ENCODE peak calls at places on chromosomes 11 and 22, in six cellular contexts. M is globus pallidus; N is COR-L47; C is stimulated activated CD4-positive, alpha-beta T cell treated with anti-CD3 and anti-CD28 coated beads, Interleukin-1b, Interleukin-23, amount 100 ng/mL, for 48 hours; Q is stomach; A is fibroblast of villous mesenchyme. H is an unnamed sample.

GRCh38 chr11:128653828-128654231 is 40.0 kb upstream of the FLI1 start:
- DNase-seq in A (no peak), M (peak), Q (peak), N (no peak), C (no peak), H (peak)

GRCh38 chr11:115963170-115963569 is 459.0 kb upstream of the CADM1 start:
- DNase-seq in Q (no peak), C (no peak), A (no peak), N (no peak), M (no peak), H (peak)

GRCh38 chr11:94526645-94527438 is 14.6 kb downstream of the C11orf97 start:
- DNase-seq in Q (no peak), M (no peak), C (no peak), A (no peak), N (no peak), H (no peak)

GRCh38 chr11:113778111-113778910 is 1.3 kb upstream of the CLDN25 start:
- DNase-seq in N (peak), M (peak), Q (peak), A (peak), C (no peak), H (peak)

GRCh38 chr22:18994780-18995711 is 59.0 kb upstream of the PRODH start:
- DNase-seq in A (no peak), N (no peak), M (no peak), C (no peak), Q (no peak), H (no peak)

GRCh38 chr11:17405232-17406005 is 17.0 kb upstream of the KCNJ11 start:
- DNase-seq in A (peak), N (peak), Q (peak), M (peak), C (no peak), H (peak)

GRCh38 chr11:83363280-83363679 is 77.1 kb upstream of the CCDC90B start:
- DNase-seq in Q (no peak), C (no peak), N (no peak), M (no peak), A (no peak), H (no peak)

GRCh38 chr22:46661221-46661851 is 41.1 kb downstream of the GRAMD4 start:
- DNase-seq in M (no peak), N (peak), Q (no peak), C (peak), A (peak), H (peak)

GRCh38 chr11:86511086-86511551 is 136.4 kb downstream of the CCDC81 start:
- DNase-seq in N (no peak), Q (no peak), A (peak), M (no peak), C (no peak), H (no peak)

GRCh38 chr22:17132112-17132511 is 11.0 kb upstream of the TMEM121B start:
- DNase-seq in M (no peak), Q (no peak), C (no peak), A (no peak), N (no peak), H (no peak)

GRCh38 chr22:40256501-40256900 is 78.8 kb downstream of the TNRC6B start:
- DNase-seq in N (no peak), Q (no peak), A (peak), M (no peak), C (no peak), H (no peak)

GRCh38 chr22:17754233-17754925 is 19.9 kb downstream of the BID start:
- DNase-seq in M (no peak), A (no peak), N (no peak), Q (no peak), C (peak), H (no peak)

GRCh38 chr22:49092751-49093150 is 734.9 kb downstream of the BRD1 start:
- DNase-seq in Q (no peak), A (no peak), C (no peak), M (no peak), N (no peak), H (no peak)

GRCh38 chr11:35317253-35317652 is 102.1 kb downstream of the SLC1A2 start:
- DNase-seq in Q (no peak), N (no peak), C (no peak), M (no peak), A (no peak), H (no peak)

GRCh38 chr11:117950999-117951961 is 22.1 kb upstream of the TMPRSS13 start:
- DNase-seq in M (no peak), Q (no peak), C (peak), N (no peak), A (no peak), H (peak)

GRCh38 chr11:61959678-61960077 is 7.8 kb downstream of the FTH1 start:
- DNase-seq in M (no peak), A (no peak), Q (no peak), N (no peak), C (no peak), H (no peak)

GRCh38 chr11:93484716-93485115 is 58.5 kb downstream of the SMCO4 start:
- DNase-seq in Q (no peak), A (peak), C (no peak), N (no peak), M (no peak), H (no peak)

GRCh38 chr22:31839986-31840385 is 86.2 kb downstream of the DEPDC5 start:
- DNase-seq in N (no peak), C (no peak), Q (no peak), A (no peak), M (no peak), H (no peak)

GRCh38 chr11:76910620-76911414 is 50.1 kb downstream of the ACER3 start:
- DNase-seq in N (no peak), C (no peak), M (no peak), A (peak), Q (no peak), H (no peak)

GRCh38 chr22:30826670-30827355 is 132.1 kb downstream of the OSBP2 start:
- DNase-seq in C (peak), Q (peak), A (no peak), M (no peak), N (no peak), H (no peak)

GRCh38 chr11:80136991-80137390 is 696.2 kb upstream of the TENM4 start:
- DNase-seq in M (no peak), C (no peak), A (no peak), Q (no peak), N (no peak), H (no peak)

GRCh38 chr11:38460901-38461300 is 1862.9 kb upstream of the RAG2 start:
- DNase-seq in N (no peak), A (peak), Q (peak), M (no peak), C (no peak), H (no peak)

GRCh38 chr22:36467946-36468345 is 13.5 kb downstream of the TXN2 start:
- DNase-seq in A (peak), N (no peak), C (peak), M (no peak), Q (no peak), H (no peak)

GRCh38 chr11:8025816-8026215 is 38.7 kb downstream of the EIF3F start:
- DNase-seq in Q (no peak), A (peak), M (no peak), N (no peak), C (no peak), H (no peak)

GRCh38 chr11:21412652-21413383 is 743.4 kb downstream of the NELL1 start:
- DNase-seq in M (no peak), N (no peak), Q (no peak), C (no peak), A (no peak), H (no peak)

GRCh38 chr11:108609681-108610080 is 16.1 kb upstream of the EXPH5 start:
- DNase-seq in M (no peak), C (no peak), N (no peak), Q (no peak), A (peak), H (no peak)